ENCODE peak calls at places on chromosomes 6 and 20, in eight cellular contexts. T is mesendoderm; W is fibroblast of lung; Z is H1; X is astrocyte; C is naive thymus-derived CD4-positive, alpha-beta T cell; L is spleen; U is right lobe of liver. I is an unnamed sample.

GRCh38 chr6:139550361-139550760 is 175.9 kb upstream of the CITED2 start:
- DNase-seq in T (no peak), U (no peak), W (no peak), Z (no peak), C (no peak), L (no peak), X (no peak), I (no peak)

GRCh38 chr20:57678340-57678739 is 31.5 kb downstream of the PMEPA1 start:
- DNase-seq in T (no peak), U (no peak), W (no peak), C (no peak), Z (no peak), X (no peak), L (no peak), I (no peak)

GRCh38 chr6:170045981-170046667 is 244.8 kb downstream of the DLL1 start:
- DNase-seq in Z (no peak), L (peak; percentile 51), W (no peak), T (no peak), U (peak; percentile 10), X (no peak), C (no peak), I (no peak)

GRCh38 chr6:33053230-33053629 is 20.2 kb downstream of the HLA-DPA1 start:
- DNase-seq in U (no peak), C (no peak), L (no peak), T (peak; percentile 43), W (no peak), Z (no peak), X (peak; percentile 3), I (no peak)

GRCh38 chr6:166382500-166382932 is 224 bp downstream of the MPC1 start:
- DNase-seq in T (no peak), X (no peak), L (no peak), U (peak; percentile 46), W (no peak), C (no peak), Z (no peak), I (no peak)

GRCh38 chr20:47253860-47254259 is 102.6 kb downstream of the ZMYND8 start:
- DNase-seq in C (no peak), U (no peak), Z (no peak), X (no peak), L (no peak), W (no peak), T (no peak), I (no peak)

GRCh38 chr20:45044084-45044573 is 56.8 kb downstream of the KCNS1 start:
- DNase-seq in U (no peak), T (peak; percentile 88), Z (no peak), L (no peak), W (peak; percentile 89), C (peak; percentile 27), X (peak; percentile 60), I (peak; percentile 55)

GRCh38 chr20:34680586-34680985 is 3.7 kb upstream of the PIGU start:
- DNase-seq in X (no peak), W (peak; percentile 36), C (no peak), T (no peak), Z (no peak), U (no peak), L (no peak), I (no peak)

GRCh38 chr6:15264902-15265761 is 19.3 kb downstream of the JARID2 start:
- DNase-seq in X (peak; percentile 66), W (peak; percentile 83), L (no peak), T (no peak), Z (no peak), C (no peak), U (no peak), I (peak; percentile 66)

GRCh38 chr6:106286746-106287145 is 38.8 kb downstream of the ATG5 start:
- DNase-seq in X (no peak), W (no peak), T (no peak), U (no peak), C (no peak), L (no peak), Z (no peak), I (no peak)

GRCh38 chr20:48621256-48622078 is 206.3 kb downstream of the PREX1 start:
- DNase-seq in Z (no peak), C (no peak), T (no peak), L (peak; percentile 74), W (no peak), X (peak; percentile 42), U (peak; percentile 20), I (no peak)

GRCh38 chr6:39843305-39844020 is 51.3 kb downstream of the DAAM2 start:
- DNase-seq in U (no peak), C (no peak), W (no peak), X (no peak), Z (no peak), T (no peak), L (no peak), I (no peak)

GRCh38 chr6:34239893-34240292 is 3.2 kb downstream of the HMGA1 start:
- DNase-seq in W (no peak), T (no peak), X (no peak), C (no peak), L (peak; percentile 22), U (no peak), Z (no peak), I (no peak)
- H3K4me3 ChIP-seq in W (no peak overlapping the region), T (no peak overlapping the region), X (peak overlapping the region; percentile 74), C (no peak overlapping the region), L (no peak overlapping the region), U (no peak overlapping the region), Z (peak overlapping the region; percentile 98), I (peak overlapping the region; percentile 73)

GRCh38 chr6:397604-398003 is 6.1 kb downstream of the IRF4 start:
- DNase-seq in W (no peak), L (no peak), U (no peak), C (no peak), X (no peak), Z (no peak), T (no peak), I (no peak)
- H3K27me3 ChIP-seq in W (peaks cover 31% of the 10 kb centered on the region), L (no peaks in the 10 kb centered on the region), U (peaks cover 14% of the 10 kb centered on the region), C (no peaks in the 10 kb centered on the region), X (peaks cover 37% of the 10 kb centered on the region), Z (peaks cover 29% of the 10 kb centered on the region), T (peaks cover 16% of the 10 kb centered on the region), I (peaks cover 50% of the 10 kb centered on the region)

GRCh38 chr6:23412770-23413169 is 713.2 kb upstream of the NRSN1 start:
- DNase-seq in Z (no peak), U (no peak), C (no peak), W (no peak), T (no peak), L (no peak), X (no peak), I (no peak)

GRCh38 chr6:23415819-23416427 is 710.1 kb upstream of the NRSN1 start:
- DNase-seq in L (no peak), Z (no peak), W (no peak), C (no peak), U (no peak), T (no peak), X (no peak), I (no peak)

GRCh38 chr6:23414204-23414501 is 711.9 kb upstream of the NRSN1 start:
- DNase-seq in Z (no peak), C (no peak), X (peak; percentile 86), W (peak; percentile 70), U (no peak), L (no peak), T (peak; percentile 18), I (peak; percentile 74)

GRCh38 chr6:23414922-23415321 is 711.1 kb upstream of the NRSN1 start:
- DNase-seq in T (no peak), W (no peak), L (no peak), Z (no peak), U (no peak), X (no peak), C (no peak), I (no peak)

GRCh38 chr6:23413327-23414203 is 712.5 kb upstream of the NRSN1 start:
- DNase-seq in T (no peak), X (peak; percentile 29), U (no peak), C (no peak), Z (no peak), L (no peak), W (peak; percentile 25), I (peak; percentile 8)
- H3K4me3 ChIP-seq in T (no peak overlapping the region), X (no peak overlapping the region), U (no peak overlapping the region), C (no peak overlapping the region), Z (no peak overlapping the region), L (no peak overlapping the region), W (no peak overlapping the region), I (no peak overlapping the region)

GRCh38 chr20:63081831-63082230 is 75.1 kb upstream of the BHLHE23 start:
- DNase-seq in T (no peak), C (no peak), W (no peak), U (no peak), L (no peak), Z (no peak), X (no peak), I (no peak)
- H3K27me3 ChIP-seq in T (no peaks in the 10 kb centered on the region), C (no peaks in the 10 kb centered on the region), W (no peaks in the 10 kb centered on the region), U (no peaks in the 10 kb centered on the region), L (no peaks in the 10 kb centered on the region), Z (no peaks in the 10 kb centered on the region), X (peaks cover 5% of the 10 kb centered on the region), I (peaks cover 11% of the 10 kb centered on the region)

DNA sequence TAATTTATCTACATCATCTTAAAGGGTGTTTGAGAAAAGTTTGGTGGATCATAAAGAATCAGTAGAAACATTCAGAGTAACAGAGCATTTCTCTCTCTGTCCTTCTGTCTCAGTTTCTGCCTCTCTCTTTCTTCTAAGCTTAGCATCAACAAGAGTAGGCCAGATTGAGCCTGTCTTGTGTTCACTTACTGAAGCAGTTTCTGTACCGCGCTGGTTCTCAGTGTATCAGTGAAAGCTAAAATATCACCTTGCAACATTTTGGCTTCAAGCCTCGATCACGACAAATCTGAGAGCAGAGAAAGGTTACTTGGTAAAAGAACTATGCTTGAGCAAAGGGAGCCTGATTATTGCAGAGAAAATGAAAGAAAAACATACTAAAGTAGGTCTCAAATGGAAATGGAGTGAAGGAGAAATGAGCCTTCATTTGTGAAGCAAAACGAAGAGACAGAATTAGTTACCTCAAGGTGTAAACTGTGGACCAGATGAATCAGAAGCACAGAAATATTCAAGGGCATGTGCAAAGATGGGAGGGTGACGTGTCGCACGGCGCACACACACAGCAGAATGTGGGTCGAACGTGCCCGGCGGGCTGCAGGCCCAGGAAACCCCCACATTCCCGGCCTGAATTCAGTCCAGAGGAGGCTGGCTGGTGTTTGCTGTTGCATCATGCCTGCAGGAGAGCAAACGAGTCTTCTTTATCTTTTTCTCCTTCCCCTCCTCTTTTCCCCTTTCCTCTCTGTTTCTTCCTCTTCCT is 509.3 kb downstream of the QKI start:
- DNase-seq in W (no peak), Z (no peak), L (no peak), C (no peak), T (no peak), U (no peak), X (no peak), I (no peak)
- H3K4me3 ChIP-seq in W (no peak overlapping the region), Z (no peak overlapping the region), L (no peak overlapping the region), C (no peak overlapping the region), T (no peak overlapping the region), U (no peak overlapping the region), X (no peak overlapping the region), I (no peak overlapping the region)

DNA sequence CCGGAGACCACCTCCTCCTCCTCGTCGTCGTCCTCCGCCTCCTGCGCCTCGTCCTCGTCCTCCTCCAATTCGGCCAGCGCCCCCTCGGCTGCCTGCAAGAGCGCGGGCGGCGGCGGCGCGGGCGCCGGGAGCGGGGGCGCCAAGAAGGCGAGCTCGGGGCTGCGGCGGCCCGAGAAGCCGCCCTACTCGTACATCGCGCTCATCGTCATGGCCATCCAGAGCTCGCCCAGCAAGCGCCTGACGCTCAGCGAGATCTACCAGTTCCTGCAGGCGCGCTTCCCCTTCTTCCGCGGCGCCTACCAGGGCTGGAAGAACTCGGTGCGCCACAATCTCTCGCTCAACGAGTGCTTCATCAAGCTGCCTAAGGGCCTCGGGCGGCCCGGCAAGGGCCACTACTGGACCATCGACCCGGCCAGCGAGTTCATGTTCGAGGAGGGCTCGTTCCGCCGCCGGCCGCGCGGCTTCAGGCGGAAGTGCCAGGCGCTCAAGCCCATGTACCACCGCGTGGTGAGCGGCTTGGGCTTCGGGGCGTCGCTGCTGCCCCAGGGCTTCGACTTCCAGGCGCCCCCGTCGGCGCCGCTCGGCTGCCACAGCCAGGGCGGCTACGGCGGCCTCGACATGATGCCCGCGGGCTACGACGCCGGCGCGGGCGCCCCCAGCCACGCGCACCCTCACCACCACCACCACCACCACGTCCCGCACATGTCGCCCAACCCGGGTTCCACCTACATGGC is 862 bp downstream of the FOXF2 start:
- DNase-seq in C (no peak), U (no peak), W (peak; percentile 56), L (peak; percentile 74), X (peak; percentile 37), Z (peak; percentile 72), T (peak; percentile 74), I (no peak)
- H3K27me3 ChIP-seq in C (no peaks in the 10 kb centered on the region), U (peaks cover 37% of the 10 kb centered on the region), W (no peaks in the 10 kb centered on the region), L (no peaks in the 10 kb centered on the region), X (peaks cover 82% of the 10 kb centered on the region), Z (peaks cover 99% of the 10 kb centered on the region), T (peaks cover 81% of the 10 kb centered on the region), I (no peaks in the 10 kb centered on the region)

I was measured in AG04450.